ENCODE peak calls at places on chromosomes 6 and 20, in six cellular contexts. D, Y, X, H, T and Q are unnamed samples.
A peak's percentile ranks its signal among the peaks of the same experiment; 100 is the strongest.

GRCh38 chr6:112503210-112503609 is 156.1 kb downstream of the RFPL4B start:
- DNase-seq in D (no peak), Y (no peak), X (no peak), H (no peak), T (no peak), Q (peak; percentile 6)

GRCh38 chr20:2709205-2709981 is 16.8 kb downstream of the EBF4 start:
- DNase-seq in D (no peak), Y (no peak), X (no peak), H (no peak), T (no peak), Q (no peak)

GRCh38 chr6:52517502-52518278 is 59.2 kb downstream of the TRAM2 start:
- DNase-seq in D (peak; percentile 91), Y (peak; percentile 91), X (no peak), H (peak; percentile 87), T (peak; percentile 92), Q (peak; percentile 94)

GRCh38 chr20:1397710-1398109 is 4.9 kb upstream of the FKBP1A start:
- DNase-seq in D (no peak), Y (no peak), X (no peak), H (peak; percentile 28), T (no peak), Q (no peak)

GRCh38 chr20:49712918-49713778 is 530 bp downstream of the B4GALT5 start:
- DNase-seq in D (peak; percentile 27), Y (peak; percentile 39), X (no peak), H (peak; percentile 82), T (no peak), Q (peak; percentile 48)

GRCh38 chr20:61118429-61119224 is 133.4 kb upstream of the CDH4 start:
- DNase-seq in D (peak; percentile 67), Y (no peak), X (no peak), H (no peak), T (no peak), Q (no peak)

GRCh38 chr6:169906004-169906740 is 154.8 kb downstream of the ERMARD start:
- DNase-seq in D (no peak), Y (no peak), X (no peak), H (no peak), T (no peak), Q (peak; percentile 30)

GRCh38 chr6:4133941-4134838 is 1.2 kb downstream of the ECI2 start:
- DNase-seq in D (peak; percentile 12), Y (peak; percentile 52), X (no peak), H (peak; percentile 76), T (peak; percentile 57), Q (peak; percentile 44)

GRCh38 chr6:12903246-12903645 is 186.7 kb downstream of the PHACTR1 start:
- DNase-seq in D (no peak), Y (no peak), X (no peak), H (peak; percentile 32), T (no peak), Q (no peak)

GRCh38 chr6:130920969-130921368 is 93.8 kb downstream of the SMLR1 start:
- DNase-seq in D (no peak), Y (no peak), X (no peak), H (no peak), T (no peak), Q (no peak)

GRCh38 chr6:55276745-55277627 is 50.3 kb upstream of the GFRAL start:
- DNase-seq in D (peak; percentile 15), Y (peak; percentile 6), X (no peak), H (peak; percentile 70), T (peak; percentile 71), Q (peak; percentile 64)

GRCh38 chr20:52175840-52176239 is 15.7 kb downstream of the ZFP64 start:
- DNase-seq in D (no peak), Y (no peak), X (no peak), H (no peak), T (no peak), Q (no peak)

GRCh38 chr6:109060585-109060984 is 34.1 kb downstream of the SESN1 start:
- DNase-seq in D (no peak), Y (no peak), X (no peak), H (no peak), T (no peak), Q (peak; percentile 65)

GRCh38 chr20:34562643-34563042 is 4.1 kb downstream of the MAP1LC3A start:
- DNase-seq in D (peak; percentile 51), Y (no peak), X (no peak), H (peak; percentile 49), T (peak; percentile 31), Q (peak; percentile 39)

GRCh38 chr6:44268095-44268628 is 2.1 kb upstream of the TMEM151B start:
- DNase-seq in D (peak; percentile 37), Y (peak; percentile 79), X (no peak), H (peak; percentile 64), T (peak; percentile 60), Q (peak; percentile 69)

GRCh38 chr6:122374307-122374706 is 25.1 kb upstream of the HSF2 start:
- DNase-seq in D (no peak), Y (no peak), X (no peak), H (no peak), T (no peak), Q (no peak)

GRCh38 chr6:132530293-132530974 is 7.6 kb upstream of the TAAR9 start:
- DNase-seq in D (no peak), Y (peak; percentile 29), X (peak; percentile 21), H (peak; percentile 76), T (peak; percentile 72), Q (peak; percentile 58)

GRCh38 chr6:52195886-52196285 is 9.7 kb downstream of the IL17A start:
- DNase-seq in D (no peak), Y (no peak), X (no peak), H (no peak), T (no peak), Q (no peak)

GRCh38 chr6:91653954-91654843 is 1067.3 kb upstream of the MAP3K7 start:
- DNase-seq in D (no peak), Y (no peak), X (no peak), H (no peak), T (no peak), Q (no peak)

GRCh38 chr6:96015791-96016776 is at the start of gene FUT9:
- DNase-seq in D (no peak), Y (no peak), X (no peak), H (no peak), T (no peak), Q (no peak)

GRCh38 chr20:47785321-47785899 is at the start of gene SULF2:
- DNase-seq in D (no peak), Y (no peak), X (no peak), H (no peak), T (no peak), Q (no peak)

GRCh38 chr6:108699290-108700041 is 138.7 kb downstream of the FOXO3 start:
- DNase-seq in D (no peak), Y (no peak), X (no peak), H (no peak), T (no peak), Q (no peak)

GRCh38 chr6:4698901-4699659 is 77.1 kb upstream of the CDYL start:
- DNase-seq in D (no peak), Y (no peak), X (no peak), H (no peak), T (no peak), Q (no peak)

GRCh38 chr6:49856282-49856681 is 10.1 kb downstream of the CRISP1 start:
- DNase-seq in D (no peak), Y (no peak), X (no peak), H (no peak), T (no peak), Q (no peak)

GRCh38 chr20:45817652-45818194 is 5.3 kb downstream of the UBE2C start:
- DNase-seq in D (no peak), Y (no peak), X (no peak), H (no peak), T (no peak), Q (no peak)

GRCh38 chr6:41505084-41506049 is 40.8 kb upstream of the FOXP4 start:
- DNase-seq in D (no peak), Y (no peak), X (no peak), H (no peak), T (no peak), Q (peak; percentile 58)
- TF ChIP-seq MYC in D (no peak), Y (no peak), X (no peak), H (no peak), T (no peak), Q (no peak)

GRCh38 chr6:110534731-110535164 is 58.3 kb upstream of the SLC22A16 start:
- DNase-seq in D (no peak), Y (no peak), X (no peak), H (no peak), T (no peak), Q (no peak)
- TF ChIP-seq CTCF in D (no peak), Y (no peak), X (no peak), H (no peak), T (peak; percentile 21), Q (no peak)

GRCh38 chr20:36852187-36852586 is 23.8 kb upstream of the TLDC2 start:
- DNase-seq in D (no peak), Y (no peak), X (no peak), H (no peak), T (no peak), Q (no peak)
- TF ChIP-seq MYC in D (no peak), Y (no peak), X (no peak), H (no peak), T (no peak), Q (no peak)

DNA sequence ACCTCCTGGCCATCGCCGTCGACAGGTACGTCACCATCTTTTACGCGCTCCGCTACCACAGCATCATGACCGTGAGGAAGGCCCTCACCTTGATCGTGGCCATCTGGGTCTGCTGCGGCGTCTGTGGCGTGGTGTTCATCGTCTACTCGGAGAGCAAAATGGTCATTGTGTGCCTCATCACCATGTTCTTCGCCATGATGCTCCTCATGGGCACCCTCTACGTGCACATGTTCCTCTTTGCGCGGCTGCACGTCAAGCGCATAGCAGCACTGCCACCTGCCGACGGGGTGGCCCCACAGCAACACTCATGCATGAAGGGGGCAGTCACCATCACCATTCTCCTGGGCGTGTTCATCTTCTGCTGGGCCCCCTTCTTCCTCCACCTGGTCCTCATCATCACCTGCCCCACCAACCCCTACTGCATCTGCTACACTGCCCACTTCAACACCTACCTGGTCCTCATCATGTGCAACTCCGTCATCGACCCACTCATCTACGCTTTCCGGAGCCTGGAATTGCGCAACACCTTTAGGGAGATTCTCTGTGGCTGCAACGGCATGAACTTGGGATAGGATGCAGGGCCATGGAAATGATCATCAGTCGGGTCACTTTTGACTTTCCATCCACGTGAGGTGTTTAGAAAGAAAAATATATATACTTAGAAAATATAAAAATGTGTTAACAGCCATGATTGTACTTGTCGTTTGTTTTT is 868 bp downstream of the MC3R start:
- DNase-seq in D (peak; percentile 4), Y (peak; percentile 49), X (no peak), H (peak; percentile 62), T (peak; percentile 49), Q (no peak)
- TF ChIP-seq CTCF in D (peak; percentile 23), Y (peak; percentile 83), X (no peak), H (peak; percentile 76), T (peak; percentile 96), Q (peak; percentile 36)

GRCh38 chr6:82924799-82925535 is 140.7 kb downstream of the UBE3D start:
- DNase-seq in D (no peak), Y (no peak), X (no peak), H (peak; percentile 27), T (no peak), Q (peak; percentile 6)
- TF ChIP-seq MYC in D (no peak), Y (no peak), X (no peak), H (no peak), T (no peak), Q (no peak)